ENCODE peak calls at places on chromosomes 13 and 19, in eight cellular contexts. One of them, this sample, is unnamed.

GRCh38 chr19:1862424-1863307 is 713 bp downstream of the KLF16 start:
- DNase-seq in CD4-positive, alpha-beta T cell: no peak
- DNase-seq in WTC11: peak
- DNase-seq in endothelial cell of umbilical vein: no peak
- DNase-seq in MCF 10A: peak
- DNase-seq in IMR-90: no peak
- DNase-seq in dorsolateral prefrontal cortex: no peak
- DNase-seq in lower lobe of right lung: no peak
- DNase-seq in this sample: peak

GRCh38 chr19:17555929-17556813 is 722 bp downstream of the COLGALT1 start:
- DNase-seq in CD4-positive, alpha-beta T cell: no peak
- DNase-seq in WTC11: peak
- DNase-seq in endothelial cell of umbilical vein: peak
- DNase-seq in MCF 10A: peak
- DNase-seq in IMR-90: peak
- DNase-seq in dorsolateral prefrontal cortex: peak
- DNase-seq in lower lobe of right lung: peak
- DNase-seq in this sample: peak

GRCh38 chr19:1469936-1470863 is 8.8 kb downstream of the C19orf25 start:
- DNase-seq in CD4-positive, alpha-beta T cell: peak
- DNase-seq in WTC11: peak
- DNase-seq in endothelial cell of umbilical vein: no peak
- DNase-seq in MCF 10A: peak
- DNase-seq in IMR-90: no peak
- DNase-seq in dorsolateral prefrontal cortex: no peak
- DNase-seq in lower lobe of right lung: peak
- DNase-seq in this sample: peak

GRCh38 chr13:48317511-48317981 is 14.0 kb downstream of the RB1 start:
- DNase-seq in CD4-positive, alpha-beta T cell: no peak
- DNase-seq in WTC11: no peak
- DNase-seq in endothelial cell of umbilical vein: no peak
- DNase-seq in MCF 10A: no peak
- DNase-seq in IMR-90: no peak
- DNase-seq in dorsolateral prefrontal cortex: no peak
- DNase-seq in lower lobe of right lung: no peak
- DNase-seq in this sample: no peak

GRCh38 chr19:51887522-51888498 is at the start of gene ZNF577:
- DNase-seq in CD4-positive, alpha-beta T cell: peak
- DNase-seq in WTC11: peak
- DNase-seq in endothelial cell of umbilical vein: peak
- DNase-seq in MCF 10A: no peak
- DNase-seq in IMR-90: peak
- DNase-seq in dorsolateral prefrontal cortex: peak
- DNase-seq in lower lobe of right lung: peak
- DNase-seq in this sample: peak

GRCh38 chr13:110008816-110009215 is 222.4 kb upstream of the IRS2 start:
- DNase-seq in CD4-positive, alpha-beta T cell: no peak
- DNase-seq in WTC11: no peak
- DNase-seq in endothelial cell of umbilical vein: no peak
- DNase-seq in MCF 10A: no peak
- DNase-seq in IMR-90: no peak
- DNase-seq in dorsolateral prefrontal cortex: no peak
- DNase-seq in lower lobe of right lung: no peak
- DNase-seq in this sample: no peak

GRCh38 chr19:17385878-17386611 is 8.0 kb downstream of the CCDC194 start:
- DNase-seq in CD4-positive, alpha-beta T cell: peak
- DNase-seq in WTC11: peak
- DNase-seq in endothelial cell of umbilical vein: peak
- DNase-seq in MCF 10A: peak
- DNase-seq in IMR-90: peak
- DNase-seq in dorsolateral prefrontal cortex: no peak
- DNase-seq in lower lobe of right lung: peak
- DNase-seq in this sample: peak

GRCh38 chr13:31891472-31891871 is 140.1 kb upstream of the FRY start:
- DNase-seq in CD4-positive, alpha-beta T cell: no peak
- DNase-seq in WTC11: no peak
- DNase-seq in endothelial cell of umbilical vein: peak
- DNase-seq in MCF 10A: no peak
- DNase-seq in IMR-90: no peak
- DNase-seq in dorsolateral prefrontal cortex: no peak
- DNase-seq in lower lobe of right lung: no peak
- DNase-seq in this sample: no peak

DNA sequence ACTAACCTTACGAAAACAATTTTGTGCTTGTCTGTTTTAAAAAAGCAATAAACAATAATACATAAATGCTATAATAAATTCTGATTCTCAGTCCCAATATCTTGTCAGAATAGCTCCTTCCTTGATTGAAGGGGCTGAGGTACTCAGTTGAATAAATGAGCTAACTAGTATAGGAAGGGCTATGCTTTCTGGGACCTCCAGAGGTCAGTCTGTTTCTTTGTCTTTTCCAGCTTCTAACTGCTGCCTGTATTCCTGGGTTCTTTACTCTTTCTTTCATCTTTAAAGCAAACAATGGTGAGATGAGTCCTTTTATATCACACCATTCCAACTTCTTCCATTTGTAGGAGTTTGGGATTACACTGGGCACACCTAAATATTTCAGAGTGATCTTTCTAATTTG is 1297.0 kb upstream of the ATXN8OS start:
- DNase-seq in CD4-positive, alpha-beta T cell: no peak
- DNase-seq in WTC11: no peak
- DNase-seq in endothelial cell of umbilical vein: no peak
- DNase-seq in MCF 10A: peak
- DNase-seq in IMR-90: no peak
- DNase-seq in dorsolateral prefrontal cortex: no peak
- DNase-seq in lower lobe of right lung: no peak
- DNase-seq in this sample: no peak
- TF ChIP-seq CTCF in CD4-positive, alpha-beta T cell: no peak
- TF ChIP-seq CTCF in WTC11: peak
- TF ChIP-seq CTCF in endothelial cell of umbilical vein: no peak
- TF ChIP-seq CTCF in MCF 10A: peak
- TF ChIP-seq CTCF in IMR-90: no peak
- TF ChIP-seq CTCF in dorsolateral prefrontal cortex: no peak
- TF ChIP-seq CTCF in lower lobe of right lung: no peak
- TF ChIP-seq CTCF in this sample: peak

GRCh38 chr19:34189199-34189916 is 17.1 kb downstream of the LSM14A start:
- DNase-seq in CD4-positive, alpha-beta T cell: no peak
- DNase-seq in WTC11: no peak
- DNase-seq in endothelial cell of umbilical vein: no peak
- DNase-seq in MCF 10A: no peak
- DNase-seq in IMR-90: no peak
- DNase-seq in dorsolateral prefrontal cortex: no peak
- DNase-seq in lower lobe of right lung: no peak
- DNase-seq in this sample: no peak

GRCh38 chr19:34193876-34194275 is 21.6 kb downstream of the LSM14A start:
- DNase-seq in CD4-positive, alpha-beta T cell: no peak
- DNase-seq in WTC11: no peak
- DNase-seq in endothelial cell of umbilical vein: no peak
- DNase-seq in MCF 10A: no peak
- DNase-seq in IMR-90: no peak
- DNase-seq in dorsolateral prefrontal cortex: no peak
- DNase-seq in lower lobe of right lung: no peak
- DNase-seq in this sample: no peak

GRCh38 chr19:34191355-34191962 is 19.2 kb downstream of the LSM14A start:
- DNase-seq in CD4-positive, alpha-beta T cell: no peak
- DNase-seq in WTC11: no peak
- DNase-seq in endothelial cell of umbilical vein: no peak
- DNase-seq in MCF 10A: no peak
- DNase-seq in IMR-90: no peak
- DNase-seq in dorsolateral prefrontal cortex: no peak
- DNase-seq in lower lobe of right lung: no peak
- DNase-seq in this sample: no peak

GRCh38 chr19:34189917-34190425 is 17.7 kb downstream of the LSM14A start:
- DNase-seq in CD4-positive, alpha-beta T cell: no peak
- DNase-seq in WTC11: no peak
- DNase-seq in endothelial cell of umbilical vein: no peak
- DNase-seq in MCF 10A: no peak
- DNase-seq in IMR-90: no peak
- DNase-seq in dorsolateral prefrontal cortex: no peak
- DNase-seq in lower lobe of right lung: no peak
- DNase-seq in this sample: no peak

GRCh38 chr19:34193439-34193838 is 21.1 kb downstream of the LSM14A start:
- DNase-seq in CD4-positive, alpha-beta T cell: no peak
- DNase-seq in WTC11: no peak
- DNase-seq in endothelial cell of umbilical vein: no peak
- DNase-seq in MCF 10A: no peak
- DNase-seq in IMR-90: no peak
- DNase-seq in dorsolateral prefrontal cortex: no peak
- DNase-seq in lower lobe of right lung: no peak
- DNase-seq in this sample: no peak
- TF ChIP-seq CTCF in CD4-positive, alpha-beta T cell: no peak
- TF ChIP-seq CTCF in WTC11: no peak
- TF ChIP-seq CTCF in endothelial cell of umbilical vein: no peak
- TF ChIP-seq CTCF in MCF 10A: no peak
- TF ChIP-seq CTCF in IMR-90: no peak
- TF ChIP-seq CTCF in dorsolateral prefrontal cortex: no peak
- TF ChIP-seq CTCF in lower lobe of right lung: no peak
- TF ChIP-seq CTCF in this sample: no peak

GRCh38 chr13:19618925-19619324 is 14.5 kb upstream of the MPHOSPH8 start:
- DNase-seq in CD4-positive, alpha-beta T cell: no peak
- DNase-seq in WTC11: peak
- DNase-seq in endothelial cell of umbilical vein: peak
- DNase-seq in MCF 10A: peak
- DNase-seq in IMR-90: peak
- DNase-seq in dorsolateral prefrontal cortex: no peak
- DNase-seq in lower lobe of right lung: no peak
- DNase-seq in this sample: peak
- TF ChIP-seq CTCF in CD4-positive, alpha-beta T cell: peak
- TF ChIP-seq CTCF in WTC11: no peak
- TF ChIP-seq CTCF in endothelial cell of umbilical vein: peak
- TF ChIP-seq CTCF in MCF 10A: peak
- TF ChIP-seq CTCF in IMR-90: peak
- TF ChIP-seq CTCF in dorsolateral prefrontal cortex: peak
- TF ChIP-seq CTCF in lower lobe of right lung: peak
- TF ChIP-seq CTCF in this sample: peak

DNA sequence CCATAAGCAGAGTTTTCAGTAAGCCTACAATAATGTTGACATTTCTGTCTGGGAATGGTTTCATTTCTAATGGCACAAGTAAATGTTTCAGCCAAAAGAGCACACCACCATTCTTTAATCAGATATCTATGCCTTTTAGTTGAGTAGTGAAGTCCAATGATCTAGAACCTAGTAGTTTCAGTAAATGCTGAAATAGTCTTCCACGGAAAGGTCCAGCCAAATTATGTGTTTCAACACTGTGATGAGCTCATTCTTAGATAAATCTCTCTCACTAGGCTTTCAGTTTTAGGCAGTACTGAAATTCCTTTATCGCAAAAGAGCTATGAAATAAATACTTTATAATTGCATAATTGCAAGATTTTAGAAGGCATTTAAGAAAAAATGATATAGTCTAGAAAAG is 816.8 kb upstream of the PCDH9 start:
- DNase-seq in CD4-positive, alpha-beta T cell: no peak
- DNase-seq in WTC11: no peak
- DNase-seq in endothelial cell of umbilical vein: no peak
- DNase-seq in MCF 10A: peak
- DNase-seq in IMR-90: no peak
- DNase-seq in dorsolateral prefrontal cortex: no peak
- DNase-seq in lower lobe of right lung: no peak
- DNase-seq in this sample: no peak
- TF ChIP-seq CTCF in CD4-positive, alpha-beta T cell: no peak
- TF ChIP-seq CTCF in WTC11: no peak
- TF ChIP-seq CTCF in endothelial cell of umbilical vein: no peak
- TF ChIP-seq CTCF in MCF 10A: no peak
- TF ChIP-seq CTCF in IMR-90: no peak
- TF ChIP-seq CTCF in dorsolateral prefrontal cortex: no peak
- TF ChIP-seq CTCF in lower lobe of right lung: no peak
- TF ChIP-seq CTCF in this sample: no peak

DNA sequence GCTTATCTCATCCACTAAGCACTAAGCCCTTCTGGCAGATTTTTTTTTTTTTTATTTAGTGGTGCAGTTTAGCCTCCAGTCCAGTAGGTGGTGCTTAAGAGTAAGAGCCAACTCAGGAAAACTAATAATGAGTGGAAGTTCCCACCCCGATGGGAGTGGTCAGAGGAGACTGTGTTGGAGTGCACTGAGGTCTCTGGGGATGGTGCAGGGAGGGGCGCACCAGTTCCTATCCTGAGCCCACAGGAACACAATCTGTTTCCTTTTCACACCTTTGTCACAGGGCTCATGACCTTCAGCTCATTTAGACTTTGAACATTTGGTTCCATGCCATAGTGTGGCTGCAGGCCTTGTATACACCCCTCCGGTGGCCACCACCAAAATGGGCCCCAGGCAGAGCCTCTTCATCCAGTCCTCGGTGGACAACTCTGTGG is 367.4 kb downstream of the SPRY2 start:
- DNase-seq in CD4-positive, alpha-beta T cell: no peak
- DNase-seq in WTC11: no peak
- DNase-seq in endothelial cell of umbilical vein: no peak
- DNase-seq in MCF 10A: no peak
- DNase-seq in IMR-90: no peak
- DNase-seq in dorsolateral prefrontal cortex: no peak
- DNase-seq in lower lobe of right lung: no peak
- DNase-seq in this sample: no peak
- TF ChIP-seq CTCF in CD4-positive, alpha-beta T cell: no peak
- TF ChIP-seq CTCF in WTC11: peak
- TF ChIP-seq CTCF in endothelial cell of umbilical vein: peak
- TF ChIP-seq CTCF in MCF 10A: peak
- TF ChIP-seq CTCF in IMR-90: peak
- TF ChIP-seq CTCF in dorsolateral prefrontal cortex: peak
- TF ChIP-seq CTCF in lower lobe of right lung: peak
- TF ChIP-seq CTCF in this sample: peak

This sample was measured in endodermal cell.